ENCODE peak calls at places on chromosomes 4 and X, in six cellular contexts. One of them, this sample, is unnamed.
A peak's percentile ranks its signal among the peaks of the same experiment; 100 is the strongest.

GRCh38 chr4:182644326-182645050 is 272.7 kb downstream of the DCTD start:
- DNase-seq in hepatocyte: no peak
- DNase-seq in glutamatergic neuron: no peak
- DNase-seq in WTC11: no peak
- DNase-seq in osteocyte: no peak
- DNase-seq in MM.1S: no peak
- DNase-seq in this sample: no peak

GRCh38 chrX:154329284-154329683 is 33.7 kb downstream of the TKTL1 start:
- DNase-seq in hepatocyte: no peak
- DNase-seq in glutamatergic neuron: no peak
- DNase-seq in WTC11: no peak
- DNase-seq in osteocyte: no peak
- DNase-seq in MM.1S: no peak
- DNase-seq in this sample: no peak

GRCh38 chr4:188145626-188146025 is 6.4 kb downstream of the TRIML1 start:
- DNase-seq in hepatocyte: no peak
- DNase-seq in glutamatergic neuron: no peak
- DNase-seq in WTC11: no peak
- DNase-seq in osteocyte: no peak
- DNase-seq in MM.1S: no peak
- DNase-seq in this sample: peak; percentile 13

GRCh38 chrX:48956728-48957414 is 536 bp downstream of the OTUD5 start:
- DNase-seq in hepatocyte: peak; percentile 27
- DNase-seq in glutamatergic neuron: peak; percentile 20
- DNase-seq in WTC11: no peak
- DNase-seq in osteocyte: no peak
- DNase-seq in MM.1S: peak; percentile 27
- DNase-seq in this sample: no peak

GRCh38 chr4:38704755-38705154 is 40.8 kb downstream of the KLF3 start:
- DNase-seq in hepatocyte: no peak
- DNase-seq in glutamatergic neuron: no peak
- DNase-seq in WTC11: no peak
- DNase-seq in osteocyte: no peak
- DNase-seq in MM.1S: no peak
- DNase-seq in this sample: no peak

GRCh38 chr4:158051401-158052235 is 121.2 kb downstream of the GASK1B start:
- DNase-seq in hepatocyte: peak; percentile 40
- DNase-seq in glutamatergic neuron: no peak
- DNase-seq in WTC11: no peak
- DNase-seq in osteocyte: no peak
- DNase-seq in MM.1S: no peak
- DNase-seq in this sample: no peak

GRCh38 chrX:110374544-110374943 is 15.9 kb downstream of the RTL9 start:
- DNase-seq in hepatocyte: no peak
- DNase-seq in glutamatergic neuron: no peak
- DNase-seq in WTC11: no peak
- DNase-seq in osteocyte: no peak
- DNase-seq in MM.1S: peak; percentile 82
- DNase-seq in this sample: no peak

GRCh38 chrX:50680990-50681389 is 133.0 kb downstream of the SHROOM4 start:
- DNase-seq in hepatocyte: no peak
- DNase-seq in glutamatergic neuron: peak; percentile 30
- DNase-seq in WTC11: peak; percentile 18
- DNase-seq in osteocyte: no peak
- DNase-seq in MM.1S: no peak
- DNase-seq in this sample: no peak

GRCh38 chrX:139931646-139932076 is 1.2 kb downstream of the ATP11C start:
- DNase-seq in hepatocyte: no peak
- DNase-seq in glutamatergic neuron: no peak
- DNase-seq in WTC11: peak; percentile 11
- DNase-seq in osteocyte: no peak
- DNase-seq in MM.1S: no peak
- DNase-seq in this sample: no peak

GRCh38 chr4:54187148-54187547 is 41.9 kb upstream of the PDGFRA start:
- DNase-seq in hepatocyte: no peak
- DNase-seq in glutamatergic neuron: no peak
- DNase-seq in WTC11: no peak
- DNase-seq in osteocyte: peak; percentile 53
- DNase-seq in MM.1S: no peak
- DNase-seq in this sample: no peak

GRCh38 chrX:40278340-40279090 is 180.8 kb upstream of the BCOR start:
- DNase-seq in hepatocyte: peak; percentile 77
- DNase-seq in glutamatergic neuron: no peak
- DNase-seq in WTC11: no peak
- DNase-seq in osteocyte: no peak
- DNase-seq in MM.1S: no peak
- DNase-seq in this sample: peak; percentile 44

GRCh38 chr4:17690898-17691297 is 76.5 kb downstream of the MED28 start:
- DNase-seq in hepatocyte: no peak
- DNase-seq in glutamatergic neuron: no peak
- DNase-seq in WTC11: no peak
- DNase-seq in osteocyte: no peak
- DNase-seq in MM.1S: no peak
- DNase-seq in this sample: no peak

GRCh38 chr4:174210354-174210753 is 73.1 kb downstream of the FBXO8 start:
- DNase-seq in hepatocyte: no peak
- DNase-seq in glutamatergic neuron: no peak
- DNase-seq in WTC11: peak; percentile 32
- DNase-seq in osteocyte: no peak
- DNase-seq in MM.1S: no peak
- DNase-seq in this sample: no peak

GRCh38 chrX:49184294-49185061 is 1.7 kb downstream of the PRICKLE3 start:
- DNase-seq in hepatocyte: peak; percentile 93
- DNase-seq in glutamatergic neuron: peak; percentile 76
- DNase-seq in WTC11: peak; percentile 97
- DNase-seq in osteocyte: peak; percentile 91
- DNase-seq in MM.1S: no peak
- DNase-seq in this sample: no peak

GRCh38 chrX:107646736-107647135 is 18.4 kb downstream of the PRPS1 start:
- DNase-seq in hepatocyte: no peak
- DNase-seq in glutamatergic neuron: no peak
- DNase-seq in WTC11: no peak
- DNase-seq in osteocyte: no peak
- DNase-seq in MM.1S: no peak
- DNase-seq in this sample: no peak

GRCh38 chrX:30308263-30309138 is 689 bp downstream of the NR0B1 start:
- DNase-seq in hepatocyte: peak; percentile 37
- DNase-seq in glutamatergic neuron: peak; percentile 37
- DNase-seq in WTC11: peak; percentile 42
- DNase-seq in osteocyte: no peak
- DNase-seq in MM.1S: no peak
- DNase-seq in this sample: no peak

GRCh38 chr4:31461425-31461824 is 741.3 kb downstream of the PCDH7 start:
- DNase-seq in hepatocyte: no peak
- DNase-seq in glutamatergic neuron: no peak
- DNase-seq in WTC11: no peak
- DNase-seq in osteocyte: no peak
- DNase-seq in MM.1S: no peak
- DNase-seq in this sample: no peak

GRCh38 chrX:24395775-24396174 is 35.3 kb downstream of the SUPT20HL1 start:
- DNase-seq in hepatocyte: peak; percentile 88
- DNase-seq in glutamatergic neuron: no peak
- DNase-seq in WTC11: peak; percentile 16
- DNase-seq in osteocyte: no peak
- DNase-seq in MM.1S: peak; percentile 57
- DNase-seq in this sample: no peak

GRCh38 chrX:49754238-49754857 is 58.6 kb upstream of the PAGE1 start:
- DNase-seq in hepatocyte: peak; percentile 71
- DNase-seq in glutamatergic neuron: peak; percentile 64
- DNase-seq in WTC11: peak; percentile 54
- DNase-seq in osteocyte: no peak
- DNase-seq in MM.1S: peak; percentile 28
- DNase-seq in this sample: no peak

GRCh38 chr4:88382621-88383020 is 4.0 kb downstream of the HERC6 start:
- DNase-seq in hepatocyte: no peak
- DNase-seq in glutamatergic neuron: no peak
- DNase-seq in WTC11: no peak
- DNase-seq in osteocyte: no peak
- DNase-seq in MM.1S: peak; percentile 79
- DNase-seq in this sample: no peak

DNA sequence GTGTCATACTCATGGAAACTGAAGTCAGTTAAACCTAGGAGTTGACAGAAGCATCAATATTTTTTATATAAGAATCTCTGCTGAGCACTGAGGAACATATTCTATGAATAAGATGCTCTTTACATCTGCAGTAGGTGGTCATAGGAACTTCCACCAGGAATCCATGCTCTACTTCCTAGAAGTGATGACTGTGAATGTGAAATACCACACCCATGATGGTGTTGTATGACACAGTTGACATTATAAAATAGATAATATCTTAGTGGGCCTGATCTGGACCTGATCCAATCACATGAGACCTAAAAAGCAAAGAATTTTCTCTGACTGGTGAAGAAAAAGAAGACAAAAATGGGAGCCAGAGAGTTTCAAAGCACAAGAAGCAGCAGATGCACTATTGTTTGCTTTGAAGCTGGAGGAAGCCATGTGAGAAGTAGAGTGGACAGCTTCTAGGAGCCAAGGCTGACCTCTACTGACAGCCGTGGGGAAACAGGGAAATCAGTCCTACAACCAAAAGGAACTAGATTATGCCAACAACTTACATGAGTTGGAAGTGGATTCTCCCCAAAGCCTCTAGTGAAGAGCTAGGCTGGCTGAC is 68.6 kb upstream of the HS3ST1 start:
- DNase-seq in hepatocyte: no peak
- DNase-seq in glutamatergic neuron: no peak
- DNase-seq in WTC11: no peak
- DNase-seq in osteocyte: no peak
- DNase-seq in MM.1S: no peak
- DNase-seq in this sample: no peak
- TF ChIP-seq CTCF in hepatocyte: no peak
- TF ChIP-seq CTCF in glutamatergic neuron: no peak
- TF ChIP-seq CTCF in WTC11: no peak
- TF ChIP-seq CTCF in osteocyte: no peak
- TF ChIP-seq CTCF in MM.1S: peak; percentile 14
- TF ChIP-seq CTCF in this sample: peak; percentile 37

DNA sequence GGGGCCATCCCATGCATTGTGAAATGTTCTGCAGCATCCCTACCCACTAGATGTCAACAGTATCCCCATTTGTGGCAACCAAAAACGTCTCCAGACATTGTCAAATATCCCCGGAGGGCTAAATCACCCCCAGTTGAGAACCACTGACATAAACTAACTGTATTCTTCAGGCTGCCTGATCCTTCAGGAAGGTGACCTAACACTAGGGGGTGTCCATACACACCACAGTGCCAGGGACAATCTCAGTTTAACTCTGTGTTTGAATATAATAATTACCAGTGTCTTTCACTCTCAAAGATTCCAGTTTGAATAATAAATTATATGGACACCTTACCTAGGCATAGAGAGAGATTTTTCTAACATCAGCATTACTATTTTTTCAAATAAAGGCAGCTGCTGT is 6.4 kb downstream of the ACE2 start:
- DNase-seq in hepatocyte: peak; percentile 22
- DNase-seq in glutamatergic neuron: no peak
- DNase-seq in WTC11: no peak
- DNase-seq in osteocyte: no peak
- DNase-seq in MM.1S: no peak
- DNase-seq in this sample: no peak
- TF ChIP-seq CTCF in hepatocyte: peak; percentile 36
- TF ChIP-seq CTCF in glutamatergic neuron: no peak
- TF ChIP-seq CTCF in WTC11: no peak
- TF ChIP-seq CTCF in osteocyte: no peak
- TF ChIP-seq CTCF in MM.1S: no peak
- TF ChIP-seq CTCF in this sample: no peak

GRCh38 chr4:98630804-98631454 is 27.5 kb downstream of the TSPAN5 start:
- DNase-seq in hepatocyte: no peak
- DNase-seq in glutamatergic neuron: no peak
- DNase-seq in WTC11: no peak
- DNase-seq in osteocyte: no peak
- DNase-seq in MM.1S: no peak
- DNase-seq in this sample: no peak
- TF ChIP-seq CTCF in hepatocyte: no peak
- TF ChIP-seq CTCF in glutamatergic neuron: no peak
- TF ChIP-seq CTCF in WTC11: no peak
- TF ChIP-seq CTCF in osteocyte: no peak
- TF ChIP-seq CTCF in MM.1S: no peak
- TF ChIP-seq CTCF in this sample: peak; percentile 30

GRCh38 chr4:55866973-55867574 is 13.6 kb downstream of the EXOC1 start:
- DNase-seq in hepatocyte: peak; percentile 73
- DNase-seq in glutamatergic neuron: no peak
- DNase-seq in WTC11: no peak
- DNase-seq in osteocyte: no peak
- DNase-seq in MM.1S: peak; percentile 77
- DNase-seq in this sample: no peak
- TF ChIP-seq CTCF in hepatocyte: peak; percentile 81
- TF ChIP-seq CTCF in glutamatergic neuron: peak; percentile 90
- TF ChIP-seq CTCF in WTC11: peak; percentile 68
- TF ChIP-seq CTCF in osteocyte: peak; percentile 84
- TF ChIP-seq CTCF in MM.1S: peak; percentile 78
- TF ChIP-seq CTCF in this sample: peak; percentile 95

This sample was measured in chondrocyte.